ENCODE peak calls at places on chromosomes 5 and 9, in seven cellular contexts. S, Q, M, Y, X, K and V are unnamed samples.

GRCh38 chr5:72369301-72370079 is 49.3 kb downstream of the PTCD2 start:
- DNase-seq in Y (no peak), M (no peak), Q (no peak), X (no peak), K (no peak), S (no peak), V (no peak)

GRCh38 chr5:158660726-158661125 is 439.0 kb downstream of the EBF1 start:
- DNase-seq in X (no peak), Q (no peak), M (no peak), Y (no peak), S (no peak), K (no peak), V (no peak)

GRCh38 chr9:32881948-32882347 is 98.6 kb downstream of the TMEM215 start:
- DNase-seq in S (no peak), K (no peak), Q (no peak), M (no peak), X (no peak), Y (no peak), V (no peak)

GRCh38 chr9:116287721-116288120 is 134.1 kb downstream of the PAPPA start:
- DNase-seq in S (no peak), X (no peak), Y (no peak), Q (no peak), M (no peak), K (no peak), V (no peak)

GRCh38 chr5:157303667-157304327 is 37.9 kb downstream of the CYFIP2 start:
- DNase-seq in K (no peak), M (no peak), X (no peak), Y (no peak), Q (no peak), S (peak; percentile 17), V (no peak)

GRCh38 chr9:3768286-3768685 is 242.5 kb upstream of the RFX3 start:
- DNase-seq in Q (no peak), Y (no peak), K (no peak), M (no peak), S (no peak), X (no peak), V (no peak)

GRCh38 chr5:10902145-10902544 is 141.1 kb upstream of the DAP start:
- DNase-seq in X (no peak), S (no peak), Q (no peak), M (no peak), K (no peak), Y (no peak), V (no peak)

GRCh38 chr5:77213601-77214000 is 3.1 kb downstream of the PDE8B start:
- DNase-seq in M (no peak), Q (no peak), K (no peak), X (no peak), Y (no peak), S (no peak), V (no peak)

GRCh38 chr9:107750741-107751521 is 261.4 kb upstream of the KLF4 start:
- DNase-seq in K (peak; percentile 94), M (peak; percentile 72), Q (peak; percentile 81), S (peak; percentile 85), Y (peak; percentile 96), X (no peak), V (peak; percentile 85)

GRCh38 chr9:130588416-130588815 is 9.0 kb downstream of the FUBP3 start:
- DNase-seq in M (no peak), X (no peak), S (no peak), K (no peak), Y (no peak), Q (no peak), V (no peak)
- TF ChIP-seq EP300 in M (no peak), X (no peak), S (no peak), K (no peak), Y (no peak), Q (no peak), V (no peak)

DNA sequence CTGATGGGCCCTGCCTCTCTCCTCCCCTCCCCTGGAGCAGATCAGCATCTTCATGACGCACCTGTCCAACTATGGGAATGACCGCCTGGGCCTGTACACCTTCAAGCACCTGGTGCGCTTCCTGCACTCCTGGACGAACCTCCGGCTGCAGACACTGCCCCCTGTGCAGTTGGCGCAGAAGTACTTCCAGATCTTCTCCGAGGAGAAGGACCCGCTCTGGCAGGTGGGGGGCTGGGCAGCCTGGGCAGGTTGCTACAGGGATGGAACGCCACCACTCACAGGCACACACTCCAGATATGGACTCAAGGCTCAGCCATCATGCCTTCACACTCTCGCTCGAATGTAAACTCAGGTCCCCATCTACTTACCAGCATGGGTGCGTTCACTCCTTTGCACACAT is 32.1 kb downstream of the NDST1 start:
- DNase-seq in X (no peak), Q (no peak), Y (no peak), K (no peak), M (no peak), S (no peak), V (no peak)
- H3K4me1 ChIP-seq in X (peaks cover 4% of the 10 kb centered on the region), Q (peaks cover 22% of the 10 kb centered on the region), Y (peaks cover 20% of the 10 kb centered on the region), K (peaks cover 20% of the 10 kb centered on the region), M (peaks cover 15% of the 10 kb centered on the region), S (peaks cover 25% of the 10 kb centered on the region), V (peaks cover 43% of the 10 kb centered on the region)

DNA sequence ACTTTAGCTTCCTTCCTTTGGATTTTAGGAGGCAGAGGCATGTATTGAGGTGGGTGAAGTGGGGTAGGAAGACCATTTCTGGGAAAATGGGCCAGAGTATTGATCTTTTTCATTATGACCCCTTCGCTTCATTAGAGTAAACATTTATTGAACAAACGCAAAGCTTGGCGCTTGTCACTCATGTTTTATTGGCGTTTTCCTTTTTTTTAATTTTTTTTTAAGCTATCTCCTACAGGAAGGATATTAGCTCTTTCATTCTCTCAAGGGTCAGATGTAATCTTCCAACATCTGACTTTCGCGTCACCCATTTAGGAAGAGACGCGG is 273 bp upstream of the SUB1 start:
- DNase-seq in X (no peak), S (no peak), M (no peak), Q (no peak), Y (no peak), K (no peak), V (no peak)
- H3K27ac ChIP-seq in X (no peak overlapping the region), S (peak overlapping the region; percentile 92), M (peak overlapping the region; percentile 99), Q (peak overlapping the region; percentile 99), Y (peak overlapping the region; percentile 99), K (peak overlapping the region; percentile 97), V (peak overlapping the region; percentile 95)

DNA sequence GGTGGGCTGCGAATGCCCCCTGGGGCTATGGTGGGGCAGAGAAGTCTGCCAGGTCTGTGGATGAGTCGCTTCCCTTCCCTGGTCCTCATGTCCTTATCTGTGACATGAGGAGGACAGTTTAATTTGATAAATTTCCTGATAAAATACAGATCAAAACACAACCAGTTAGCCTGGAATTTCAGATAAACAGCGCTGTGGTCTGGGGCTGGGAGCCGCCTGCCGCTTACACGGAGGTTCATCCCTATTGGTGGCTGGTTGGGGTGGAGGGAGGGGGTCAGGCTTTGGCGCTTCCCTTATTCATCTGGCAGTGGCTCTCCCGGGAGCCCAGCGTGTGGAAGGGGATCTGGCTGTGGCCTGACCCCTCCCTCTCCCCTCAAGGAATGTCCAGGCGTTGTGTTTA is 17.9 kb downstream of the CRB2 start:
- DNase-seq in Q (no peak), M (no peak), S (no peak), X (peak; percentile 93), K (no peak), Y (no peak), V (no peak)
- TF ChIP-seq EP300 in Q (no peak), M (no peak), S (no peak), X (peak; percentile 54), K (no peak), Y (no peak), V (no peak)